ENCODE peak calls at places on chromosomes 12 and 14, in ten cellular contexts. One of them, this sample, is unnamed.
A peak's percentile ranks its signal among the peaks of the same experiment; 100 is the strongest.

GRCh38 chr14:77208266-77208978 is 26.8 kb downstream of the TMEM63C start:
- DNase-seq in activated CD8-positive, alpha-beta memory T cell treated with anti-CD3 and anti-CD28 coated beads for 48 hours: peak; percentile 15
- DNase-seq in amniotic stem cell: no peak
- DNase-seq in lower leg skin: no peak
- DNase-seq in GM12864: no peak
- DNase-seq in NCI-H1694: no peak
- DNase-seq in NCI-H2081: peak; percentile 82
- DNase-seq in Karpas-422: peak; percentile 81
- DNase-seq in PC-3: peak; percentile 87
- DNase-seq in effector memory CD8-positive, alpha-beta T cell: peak; percentile 34
- DNase-seq in this sample: peak; percentile 38

GRCh38 chr12:28172434-28173030 is 17.7 kb upstream of the CCDC91 start:
- DNase-seq in activated CD8-positive, alpha-beta memory T cell treated with anti-CD3 and anti-CD28 coated beads for 48 hours: no peak
- DNase-seq in amniotic stem cell: peak; percentile 8
- DNase-seq in lower leg skin: no peak
- DNase-seq in GM12864: no peak
- DNase-seq in NCI-H1694: peak; percentile 79
- DNase-seq in NCI-H2081: peak; percentile 57
- DNase-seq in Karpas-422: peak; percentile 60
- DNase-seq in PC-3: peak; percentile 90
- DNase-seq in effector memory CD8-positive, alpha-beta T cell: no peak
- DNase-seq in this sample: no peak

GRCh38 chr14:104294983-104295680 is 156.7 kb downstream of the KIF26A start:
- DNase-seq in activated CD8-positive, alpha-beta memory T cell treated with anti-CD3 and anti-CD28 coated beads for 48 hours: no peak
- DNase-seq in amniotic stem cell: no peak
- DNase-seq in lower leg skin: peak; percentile 74
- DNase-seq in GM12864: no peak
- DNase-seq in NCI-H1694: no peak
- DNase-seq in NCI-H2081: no peak
- DNase-seq in Karpas-422: no peak
- DNase-seq in PC-3: no peak
- DNase-seq in effector memory CD8-positive, alpha-beta T cell: no peak
- DNase-seq in this sample: no peak

GRCh38 chr14:99725774-99726537 is 41.9 kb downstream of the CYP46A1 start:
- DNase-seq in activated CD8-positive, alpha-beta memory T cell treated with anti-CD3 and anti-CD28 coated beads for 48 hours: no peak
- DNase-seq in amniotic stem cell: no peak
- DNase-seq in lower leg skin: peak; percentile 74
- DNase-seq in GM12864: no peak
- DNase-seq in NCI-H1694: no peak
- DNase-seq in NCI-H2081: no peak
- DNase-seq in Karpas-422: no peak
- DNase-seq in PC-3: no peak
- DNase-seq in effector memory CD8-positive, alpha-beta T cell: no peak
- DNase-seq in this sample: no peak

GRCh38 chr12:117606945-117607344 is 245.5 kb upstream of the NOS1 start:
- DNase-seq in activated CD8-positive, alpha-beta memory T cell treated with anti-CD3 and anti-CD28 coated beads for 48 hours: no peak
- DNase-seq in amniotic stem cell: no peak
- DNase-seq in lower leg skin: no peak
- DNase-seq in GM12864: no peak
- DNase-seq in NCI-H1694: no peak
- DNase-seq in NCI-H2081: no peak
- DNase-seq in Karpas-422: no peak
- DNase-seq in PC-3: no peak
- DNase-seq in effector memory CD8-positive, alpha-beta T cell: no peak
- DNase-seq in this sample: no peak

GRCh38 chr12:27237790-27238771 is 6.0 kb upstream of the STK38L start:
- DNase-seq in activated CD8-positive, alpha-beta memory T cell treated with anti-CD3 and anti-CD28 coated beads for 48 hours: no peak
- DNase-seq in amniotic stem cell: no peak
- DNase-seq in lower leg skin: no peak
- DNase-seq in GM12864: no peak
- DNase-seq in NCI-H1694: no peak
- DNase-seq in NCI-H2081: no peak
- DNase-seq in Karpas-422: no peak
- DNase-seq in PC-3: no peak
- DNase-seq in effector memory CD8-positive, alpha-beta T cell: no peak
- DNase-seq in this sample: no peak

GRCh38 chr12:126899926-126900792 is 1366.8 kb upstream of the TMEM132C start:
- DNase-seq in activated CD8-positive, alpha-beta memory T cell treated with anti-CD3 and anti-CD28 coated beads for 48 hours: no peak
- DNase-seq in amniotic stem cell: no peak
- DNase-seq in lower leg skin: no peak
- DNase-seq in GM12864: no peak
- DNase-seq in NCI-H1694: no peak
- DNase-seq in NCI-H2081: no peak
- DNase-seq in Karpas-422: no peak
- DNase-seq in PC-3: no peak
- DNase-seq in effector memory CD8-positive, alpha-beta T cell: no peak
- DNase-seq in this sample: no peak

GRCh38 chr12:1212529-1212928 is 221.5 kb downstream of the ERC1 start:
- DNase-seq in activated CD8-positive, alpha-beta memory T cell treated with anti-CD3 and anti-CD28 coated beads for 48 hours: no peak
- DNase-seq in amniotic stem cell: no peak
- DNase-seq in lower leg skin: no peak
- DNase-seq in GM12864: no peak
- DNase-seq in NCI-H1694: no peak
- DNase-seq in NCI-H2081: no peak
- DNase-seq in Karpas-422: no peak
- DNase-seq in PC-3: no peak
- DNase-seq in effector memory CD8-positive, alpha-beta T cell: no peak
- DNase-seq in this sample: no peak

GRCh38 chr14:58796636-58797429 is 159.1 kb downstream of the DACT1 start:
- DNase-seq in activated CD8-positive, alpha-beta memory T cell treated with anti-CD3 and anti-CD28 coated beads for 48 hours: no peak
- DNase-seq in amniotic stem cell: no peak
- DNase-seq in lower leg skin: no peak
- DNase-seq in GM12864: peak; percentile 43
- DNase-seq in NCI-H1694: no peak
- DNase-seq in NCI-H2081: no peak
- DNase-seq in Karpas-422: no peak
- DNase-seq in PC-3: peak; percentile 62
- DNase-seq in effector memory CD8-positive, alpha-beta T cell: no peak
- DNase-seq in this sample: no peak

GRCh38 chr14:99330316-99331240 is 58.6 kb upstream of the BCL11B start:
- DNase-seq in activated CD8-positive, alpha-beta memory T cell treated with anti-CD3 and anti-CD28 coated beads for 48 hours: no peak
- DNase-seq in amniotic stem cell: no peak
- DNase-seq in lower leg skin: peak; percentile 69
- DNase-seq in GM12864: no peak
- DNase-seq in NCI-H1694: no peak
- DNase-seq in NCI-H2081: no peak
- DNase-seq in Karpas-422: no peak
- DNase-seq in PC-3: no peak
- DNase-seq in effector memory CD8-positive, alpha-beta T cell: no peak
- DNase-seq in this sample: no peak

GRCh38 chr14:55354500-55354899 is 57.1 kb downstream of the ATG14 start:
- DNase-seq in activated CD8-positive, alpha-beta memory T cell treated with anti-CD3 and anti-CD28 coated beads for 48 hours: no peak
- DNase-seq in amniotic stem cell: no peak
- DNase-seq in lower leg skin: no peak
- DNase-seq in GM12864: no peak
- DNase-seq in NCI-H1694: peak; percentile 73
- DNase-seq in NCI-H2081: peak; percentile 83
- DNase-seq in Karpas-422: peak; percentile 90
- DNase-seq in PC-3: peak; percentile 63
- DNase-seq in effector memory CD8-positive, alpha-beta T cell: peak; percentile 63
- DNase-seq in this sample: peak; percentile 76

GRCh38 chr12:123306200-123306599 is 34.5 kb upstream of the CDK2AP1 start:
- DNase-seq in activated CD8-positive, alpha-beta memory T cell treated with anti-CD3 and anti-CD28 coated beads for 48 hours: no peak
- DNase-seq in amniotic stem cell: no peak
- DNase-seq in lower leg skin: no peak
- DNase-seq in GM12864: no peak
- DNase-seq in NCI-H1694: no peak
- DNase-seq in NCI-H2081: no peak
- DNase-seq in Karpas-422: no peak
- DNase-seq in PC-3: no peak
- DNase-seq in effector memory CD8-positive, alpha-beta T cell: no peak
- DNase-seq in this sample: no peak

GRCh38 chr14:59850458-59850857 is 20.1 kb downstream of the RTN1 start:
- DNase-seq in activated CD8-positive, alpha-beta memory T cell treated with anti-CD3 and anti-CD28 coated beads for 48 hours: no peak
- DNase-seq in amniotic stem cell: no peak
- DNase-seq in lower leg skin: no peak
- DNase-seq in GM12864: no peak
- DNase-seq in NCI-H1694: no peak
- DNase-seq in NCI-H2081: no peak
- DNase-seq in Karpas-422: no peak
- DNase-seq in PC-3: no peak
- DNase-seq in effector memory CD8-positive, alpha-beta T cell: no peak
- DNase-seq in this sample: no peak

GRCh38 chr12:68280240-68280639 is 26.8 kb upstream of the IL22 start:
- DNase-seq in activated CD8-positive, alpha-beta memory T cell treated with anti-CD3 and anti-CD28 coated beads for 48 hours: no peak
- DNase-seq in amniotic stem cell: no peak
- DNase-seq in lower leg skin: no peak
- DNase-seq in GM12864: no peak
- DNase-seq in NCI-H1694: no peak
- DNase-seq in NCI-H2081: no peak
- DNase-seq in Karpas-422: no peak
- DNase-seq in PC-3: no peak
- DNase-seq in effector memory CD8-positive, alpha-beta T cell: no peak
- DNase-seq in this sample: no peak

GRCh38 chr14:72521045-72521444 is 372.9 kb downstream of the DPF3 start:
- DNase-seq in activated CD8-positive, alpha-beta memory T cell treated with anti-CD3 and anti-CD28 coated beads for 48 hours: no peak
- DNase-seq in amniotic stem cell: no peak
- DNase-seq in lower leg skin: no peak
- DNase-seq in GM12864: no peak
- DNase-seq in NCI-H1694: no peak
- DNase-seq in NCI-H2081: no peak
- DNase-seq in Karpas-422: no peak
- DNase-seq in PC-3: peak; percentile 54
- DNase-seq in effector memory CD8-positive, alpha-beta T cell: no peak
- DNase-seq in this sample: no peak

GRCh38 chr14:105013150-105013787 is 7.6 kb downstream of the CDCA4 start:
- DNase-seq in activated CD8-positive, alpha-beta memory T cell treated with anti-CD3 and anti-CD28 coated beads for 48 hours: no peak
- DNase-seq in amniotic stem cell: no peak
- DNase-seq in lower leg skin: no peak
- DNase-seq in GM12864: no peak
- DNase-seq in NCI-H1694: peak; percentile 86
- DNase-seq in NCI-H2081: peak; percentile 19
- DNase-seq in Karpas-422: peak; percentile 88
- DNase-seq in PC-3: no peak
- DNase-seq in effector memory CD8-positive, alpha-beta T cell: no peak
- DNase-seq in this sample: no peak

GRCh38 chr12:89247962-89248361 is 104.3 kb downstream of the DUSP6 start:
- DNase-seq in activated CD8-positive, alpha-beta memory T cell treated with anti-CD3 and anti-CD28 coated beads for 48 hours: no peak
- DNase-seq in amniotic stem cell: no peak
- DNase-seq in lower leg skin: no peak
- DNase-seq in GM12864: no peak
- DNase-seq in NCI-H1694: no peak
- DNase-seq in NCI-H2081: no peak
- DNase-seq in Karpas-422: no peak
- DNase-seq in PC-3: no peak
- DNase-seq in effector memory CD8-positive, alpha-beta T cell: no peak
- DNase-seq in this sample: no peak

GRCh38 chr12:122988612-122989442 is 8.3 kb downstream of the ARL6IP4 start:
- DNase-seq in activated CD8-positive, alpha-beta memory T cell treated with anti-CD3 and anti-CD28 coated beads for 48 hours: no peak
- DNase-seq in amniotic stem cell: no peak
- DNase-seq in lower leg skin: no peak
- DNase-seq in GM12864: no peak
- DNase-seq in NCI-H1694: no peak
- DNase-seq in NCI-H2081: no peak
- DNase-seq in Karpas-422: peak; percentile 57
- DNase-seq in PC-3: no peak
- DNase-seq in effector memory CD8-positive, alpha-beta T cell: no peak
- DNase-seq in this sample: no peak

GRCh38 chr14:100898935-100899840 is 4.3 kb downstream of the RTL1 start:
- DNase-seq in activated CD8-positive, alpha-beta memory T cell treated with anti-CD3 and anti-CD28 coated beads for 48 hours: no peak
- DNase-seq in amniotic stem cell: no peak
- DNase-seq in lower leg skin: peak; percentile 29
- DNase-seq in GM12864: no peak
- DNase-seq in NCI-H1694: peak; percentile 39
- DNase-seq in NCI-H2081: no peak
- DNase-seq in Karpas-422: no peak
- DNase-seq in PC-3: no peak
- DNase-seq in effector memory CD8-positive, alpha-beta T cell: no peak
- DNase-seq in this sample: no peak

GRCh38 chr14:101599234-101599885 is 38.1 kb downstream of the DIO3 start:
- DNase-seq in activated CD8-positive, alpha-beta memory T cell treated with anti-CD3 and anti-CD28 coated beads for 48 hours: no peak
- DNase-seq in amniotic stem cell: no peak
- DNase-seq in lower leg skin: peak; percentile 49
- DNase-seq in GM12864: no peak
- DNase-seq in NCI-H1694: no peak
- DNase-seq in NCI-H2081: no peak
- DNase-seq in Karpas-422: no peak
- DNase-seq in PC-3: no peak
- DNase-seq in effector memory CD8-positive, alpha-beta T cell: no peak
- DNase-seq in this sample: no peak

GRCh38 chr12:116172224-116172849 is 105.2 kb downstream of the MED13L start:
- DNase-seq in activated CD8-positive, alpha-beta memory T cell treated with anti-CD3 and anti-CD28 coated beads for 48 hours: no peak
- DNase-seq in amniotic stem cell: no peak
- DNase-seq in lower leg skin: no peak
- DNase-seq in GM12864: peak; percentile 21
- DNase-seq in NCI-H1694: no peak
- DNase-seq in NCI-H2081: no peak
- DNase-seq in Karpas-422: no peak
- DNase-seq in PC-3: no peak
- DNase-seq in effector memory CD8-positive, alpha-beta T cell: no peak
- DNase-seq in this sample: no peak